ENCODE peak calls at places on chromosomes 6 and 20, in five cellular contexts. J is tibial nerve, G is ovary, M is upper lobe of left lung, F is HepG2. R is an unnamed sample.

GRCh38 chr6:93721386-93722048 is 302.2 kb upstream of the EPHA7 start:
- DNase-seq in M (no peak), F (peak; percentile 1), J (no peak), G (no peak), R (no peak)

GRCh38 chr20:47817573-47817972 is 32.3 kb upstream of the SULF2 start:
- DNase-seq in J (no peak), F (no peak), M (no peak), G (no peak), R (no peak)

GRCh38 chr20:38137441-38138037 is 27.5 kb downstream of the TGM2 start:
- DNase-seq in F (no peak), J (no peak), G (no peak), M (no peak), R (no peak)

GRCh38 chr6:163457637-163458561 is 43.4 kb downstream of the QKI start:
- DNase-seq in G (no peak), F (peak; percentile 23), J (no peak), M (peak; percentile 61), R (no peak)

GRCh38 chr6:125586074-125586473 is 163.4 kb upstream of the HEY2 start:
- DNase-seq in J (no peak), G (no peak), F (no peak), M (no peak), R (no peak)

GRCh38 chr6:111914617-111915016 is 41.4 kb upstream of the FYN start:
- DNase-seq in M (no peak), J (no peak), G (no peak), F (no peak), R (no peak)

GRCh38 chr6:135820340-135820739 is 31.2 kb upstream of the PDE7B start:
- DNase-seq in J (no peak), G (no peak), M (no peak), F (no peak), R (no peak)

GRCh38 chr6:147166360-147166944 is 37.8 kb upstream of the STXBP5 start:
- DNase-seq in M (no peak), J (no peak), F (no peak), G (no peak), R (no peak)

GRCh38 chr20:5188736-5189135 is 61.9 kb downstream of the CDS2 start:
- DNase-seq in M (no peak), F (no peak), J (no peak), G (no peak), R (no peak)

GRCh38 chr6:49332781-49333180 is 130.3 kb downstream of the MMUT start:
- DNase-seq in M (no peak), J (no peak), F (no peak), G (no peak), R (no peak)

GRCh38 chr6:27608916-27609883 is 136.3 kb upstream of the ZNF184 start:
- DNase-seq in F (peak; percentile 61), M (no peak), G (no peak), J (no peak), R (no peak)

GRCh38 chr6:156174026-156174880 is 602.9 kb upstream of the ARID1B start:
- DNase-seq in M (no peak), F (no peak), G (no peak), J (no peak), R (no peak)

GRCh38 chr6:16659471-16660156 is 101.6 kb downstream of the ATXN1 start:
- DNase-seq in J (no peak), M (no peak), G (no peak), F (no peak), R (no peak)

GRCh38 chr6:80605165-80605989 is 498.9 kb downstream of the BCKDHB start:
- DNase-seq in M (no peak), G (no peak), J (no peak), F (peak; percentile 18), R (no peak)

GRCh38 chr20:32663704-32664351 is 9.9 kb downstream of the C20orf203 start:
- DNase-seq in J (no peak), F (no peak), G (no peak), M (no peak), R (no peak)

GRCh38 chr6:6591778-6592388 is 3.4 kb downstream of the LY86 start:
- DNase-seq in J (no peak), M (peak; percentile 66), F (no peak), G (no peak), R (no peak)

GRCh38 chr6:16683524-16684194 is 77.6 kb downstream of the ATXN1 start:
- DNase-seq in J (no peak), F (peak; percentile 79), G (no peak), M (peak; percentile 60), R (no peak)

GRCh38 chr6:56370127-56370540 is 122.8 kb upstream of the COL21A1 start:
- DNase-seq in J (peak; percentile 33), G (no peak), M (peak; percentile 71), F (peak; percentile 87), R (peak; percentile 74)

GRCh38 chr6:140960566-140960965 is 1172.2 kb upstream of the GJE1 start:
- DNase-seq in M (no peak), F (no peak), G (no peak), J (no peak), R (no peak)

DNA sequence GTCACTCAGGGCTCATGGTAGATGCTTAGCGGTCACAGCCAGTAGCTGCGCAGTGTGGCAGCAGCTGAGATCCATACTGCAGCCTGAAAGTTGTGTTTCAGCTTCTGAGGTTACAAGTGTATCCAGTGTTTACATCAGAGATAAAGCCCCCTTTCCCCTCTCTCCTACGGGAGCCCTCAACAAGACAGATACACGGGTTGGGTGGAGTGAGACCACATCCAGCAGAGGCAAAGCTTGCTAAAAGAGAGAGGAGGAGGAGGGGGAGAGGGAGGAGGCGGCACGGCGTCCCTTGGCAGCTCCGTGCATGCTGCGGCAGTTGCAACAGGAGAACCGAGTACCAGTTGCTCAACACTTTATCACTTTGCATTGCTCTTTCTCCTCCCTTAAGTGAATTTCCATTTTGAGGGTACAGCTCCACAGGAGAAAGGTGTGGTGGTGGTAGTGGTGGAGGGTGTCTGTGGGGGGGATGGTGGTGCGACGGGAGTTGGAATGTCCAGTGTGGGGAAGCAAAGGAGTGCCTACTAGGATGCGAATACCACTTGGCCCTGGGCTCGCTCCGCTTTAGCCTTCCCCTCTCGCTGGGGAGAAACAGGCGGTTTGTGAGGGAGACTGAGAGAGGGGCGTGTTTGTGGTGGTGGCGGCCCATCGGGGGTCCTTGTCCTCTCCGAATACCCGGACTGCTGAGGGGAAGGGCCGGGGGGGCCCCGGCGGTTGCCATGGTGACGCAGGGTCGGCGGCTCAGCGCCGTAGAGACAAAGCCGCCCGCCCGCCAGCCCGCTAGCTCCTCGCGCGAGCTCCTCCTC is 405 bp upstream of the RNF182 start:
- DNase-seq in J (no peak), M (peak; percentile 29), G (peak; percentile 28), F (no peak), R (peak; percentile 37)
- TF ChIP-seq EP300 in J (no peak), M (no peak), G (no peak), F (no peak), R (no peak)

DNA sequence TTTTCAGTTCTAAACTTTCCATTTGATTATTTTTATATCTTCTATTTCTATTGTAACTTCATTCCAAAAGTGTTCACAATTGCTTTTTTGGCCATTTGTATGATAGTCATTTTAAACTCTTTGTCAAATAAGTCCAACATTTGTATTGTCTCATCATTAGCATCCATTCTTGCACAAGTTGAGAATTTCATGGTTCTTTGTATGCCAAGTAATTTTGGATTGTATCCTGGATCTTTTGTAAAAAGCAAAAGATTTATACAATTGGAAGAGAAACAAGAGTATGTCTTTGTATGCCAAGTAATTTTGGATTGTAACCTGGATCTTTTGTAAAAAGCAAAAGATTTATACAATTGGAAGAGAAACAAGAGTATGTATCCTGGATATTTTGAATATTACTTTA is 37.0 kb upstream of the NT5E start:
- DNase-seq in J (no peak), F (no peak), G (no peak), M (no peak), R (no peak)
- H3K4me3 ChIP-seq in J (no peak overlapping the region), F (no peak overlapping the region), G (no peak overlapping the region), M (no peak overlapping the region), R (no peak overlapping the region)

GRCh38 chr20:63657937-63658748 is at the start of gene RTEL1:
- DNase-seq in G (peak; percentile 90), J (peak; percentile 82), M (peak; percentile 94), F (peak; percentile 93), R (peak; percentile 93)
- TF ChIP-seq EP300 in G (peak; percentile 31), J (peak; percentile 56), M (no peak), F (peak; percentile 69), R (no peak)

GRCh38 chr6:72464791-72465691 is 156.8 kb upstream of the KCNQ5 start:
- DNase-seq in M (peak; percentile 22), J (no peak), G (no peak), F (no peak), R (no peak)
- H3K4me3 ChIP-seq in M (no peak overlapping the region), J (no peak overlapping the region), G (no peak overlapping the region), F (no peak overlapping the region), R (no peak overlapping the region)

DNA sequence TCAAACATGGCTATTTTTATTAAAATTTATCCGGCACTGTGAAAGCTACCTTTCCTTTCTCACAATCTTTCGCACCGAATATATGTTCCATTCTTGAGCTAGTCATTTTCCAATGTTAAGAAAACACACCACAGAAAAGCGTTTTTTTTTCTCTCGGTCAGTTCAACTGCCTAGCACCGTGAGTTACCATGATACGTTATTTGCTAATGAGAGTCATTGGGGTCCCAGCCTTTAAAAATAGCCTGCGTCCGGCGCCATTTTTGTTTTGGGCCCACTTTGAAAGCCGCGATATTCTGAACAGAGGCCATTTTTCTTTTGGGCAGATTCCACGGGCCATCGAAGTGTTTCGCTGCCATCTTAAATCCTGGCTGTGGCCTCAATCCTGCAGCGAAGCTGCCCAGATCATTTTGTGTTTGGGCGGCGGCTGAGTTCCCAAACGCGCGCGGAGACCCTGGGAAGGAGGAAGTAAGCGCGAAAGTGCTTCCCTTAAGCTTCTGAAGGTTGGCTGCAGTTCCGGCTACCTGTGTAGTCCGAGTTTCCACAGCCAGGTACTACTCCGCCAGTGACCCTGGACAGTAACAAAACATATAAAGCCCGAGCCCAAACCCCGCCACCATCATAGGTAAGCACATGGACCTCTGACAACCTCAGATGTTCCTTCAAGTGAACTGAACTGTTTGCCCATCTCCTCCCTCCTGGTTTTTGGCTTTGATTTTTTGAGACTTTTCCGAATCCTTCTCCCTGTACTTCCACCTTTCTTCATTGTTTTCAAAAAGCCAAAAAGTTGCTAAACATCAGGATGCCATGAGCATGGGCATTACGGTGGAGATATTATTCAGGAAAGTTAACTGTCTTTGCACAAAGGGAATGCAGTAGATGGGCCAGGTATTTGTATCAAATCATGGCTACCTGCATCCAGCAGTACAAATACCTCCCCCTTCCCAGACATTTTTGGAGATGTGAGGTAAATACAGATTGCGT is at the start of gene SLX4IP:
- DNase-seq in G (peak; percentile 91), M (peak; percentile 96), J (peak; percentile 75), F (peak; percentile 99), R (peak; percentile 94)
- TF ChIP-seq EP300 in G (no peak), M (no peak), J (no peak), F (no peak), R (no peak)

GRCh38 chr6:106518748-106519147 is 110.5 kb downstream of the RTN4IP1 start:
- DNase-seq in G (no peak), J (no peak), M (no peak), F (no peak), R (no peak)
- H3K4me3 ChIP-seq in G (no peak overlapping the region), J (no peak overlapping the region), M (no peak overlapping the region), F (no peak overlapping the region), R (no peak overlapping the region)

GRCh38 chr20:62665826-62666735 is 23.8 kb downstream of the SLCO4A1 start:
- DNase-seq in F (no peak), J (no peak), M (no peak), G (no peak), R (peak; percentile 37)
- TF ChIP-seq EP300 in F (no peak), J (no peak), M (no peak), G (no peak), R (no peak)

DNA sequence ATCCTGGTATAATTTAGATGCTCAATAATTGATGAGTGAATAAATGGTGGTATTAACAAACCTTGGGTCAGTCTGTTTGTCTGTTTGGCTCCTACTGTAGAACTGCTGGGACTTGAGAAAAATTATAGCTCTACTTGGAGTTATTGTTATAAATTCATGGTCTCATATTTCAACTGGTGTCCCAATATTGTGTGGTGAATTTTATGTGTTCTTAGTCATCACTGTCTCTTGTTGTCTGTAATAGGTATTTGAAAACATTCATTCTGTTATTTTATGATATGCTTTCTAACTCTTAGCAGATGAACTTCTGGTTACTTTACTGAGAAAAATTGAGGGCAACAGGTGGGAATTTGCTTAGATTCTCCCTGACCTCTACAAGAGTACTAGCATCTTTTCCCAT is 221.4 kb downstream of the CDKAL1 start:
- DNase-seq in F (no peak), J (no peak), M (no peak), G (no peak), R (no peak)
- H3K4me3 ChIP-seq in F (no peak overlapping the region), J (no peak overlapping the region), M (no peak overlapping the region), G (no peak overlapping the region), R (no peak overlapping the region)

R was measured in stomach.